ENCODE peak calls at places on chromosome X, in four cellular contexts. One of them, this sample, is unnamed.

GRCh38 chrX:9578083-9578779 is 113.4 kb downstream of the TBL1X start:
- DNase-seq in astrocyte of the spinal cord: no peak
- DNase-seq in fibroblast of the aortic adventitia: no peak
- DNase-seq in cardiac muscle cell: no peak
- DNase-seq in this sample: no peak

GRCh38 chrX:12681047-12681446 is 110.2 kb upstream of the PRPS2 start:
- DNase-seq in astrocyte of the spinal cord: no peak
- DNase-seq in fibroblast of the aortic adventitia: no peak
- DNase-seq in cardiac muscle cell: no peak
- DNase-seq in this sample: no peak

GRCh38 chrX:78839711-78840110 is 92.2 kb downstream of the LPAR4 start:
- DNase-seq in astrocyte of the spinal cord: no peak
- DNase-seq in fibroblast of the aortic adventitia: no peak
- DNase-seq in cardiac muscle cell: no peak
- DNase-seq in this sample: no peak

GRCh38 chrX:3815896-3816664 is 102.6 kb upstream of the PRKX start:
- DNase-seq in astrocyte of the spinal cord: peak; percentile 42
- DNase-seq in fibroblast of the aortic adventitia: peak; percentile 31
- DNase-seq in cardiac muscle cell: peak; percentile 64
- DNase-seq in this sample: no peak

GRCh38 chrX:124895947-124896346 is 423.7 kb upstream of the TEX13C start:
- DNase-seq in astrocyte of the spinal cord: no peak
- DNase-seq in fibroblast of the aortic adventitia: no peak
- DNase-seq in cardiac muscle cell: no peak
- DNase-seq in this sample: no peak

GRCh38 chrX:74585766-74586165 is 28.7 kb downstream of the RLIM start:
- DNase-seq in astrocyte of the spinal cord: no peak
- DNase-seq in fibroblast of the aortic adventitia: no peak
- DNase-seq in cardiac muscle cell: no peak
- DNase-seq in this sample: no peak

GRCh38 chrX:43505759-43506158 is 150.3 kb upstream of the MAOA start:
- DNase-seq in astrocyte of the spinal cord: no peak
- DNase-seq in fibroblast of the aortic adventitia: no peak
- DNase-seq in cardiac muscle cell: no peak
- DNase-seq in this sample: no peak

GRCh38 chrX:50881028-50881427 is 29.5 kb upstream of the BMP15 start:
- DNase-seq in astrocyte of the spinal cord: no peak
- DNase-seq in fibroblast of the aortic adventitia: no peak
- DNase-seq in cardiac muscle cell: no peak
- DNase-seq in this sample: no peak

GRCh38 chrX:13533726-13534125 is 35.7 kb upstream of the EGFL6 start:
- DNase-seq in astrocyte of the spinal cord: peak; percentile 2
- DNase-seq in fibroblast of the aortic adventitia: peak; percentile 34
- DNase-seq in cardiac muscle cell: no peak
- DNase-seq in this sample: no peak

GRCh38 chrX:72475338-72475737 is 97.3 kb downstream of the HDAC8 start:
- DNase-seq in astrocyte of the spinal cord: no peak
- DNase-seq in fibroblast of the aortic adventitia: no peak
- DNase-seq in cardiac muscle cell: no peak
- DNase-seq in this sample: no peak

GRCh38 chrX:459611-460010 is 72.9 kb upstream of the PPP2R3B start:
- DNase-seq in astrocyte of the spinal cord: no peak
- DNase-seq in fibroblast of the aortic adventitia: no peak
- DNase-seq in cardiac muscle cell: no peak
- DNase-seq in this sample: no peak

GRCh38 chrX:135695471-135695870 is 18.0 kb upstream of the CT45A1 start:
- DNase-seq in astrocyte of the spinal cord: no peak
- DNase-seq in fibroblast of the aortic adventitia: no peak
- DNase-seq in cardiac muscle cell: no peak
- DNase-seq in this sample: no peak

GRCh38 chrX:70264784-70265183 is 3.4 kb upstream of the ARR3 start:
- DNase-seq in astrocyte of the spinal cord: no peak
- DNase-seq in fibroblast of the aortic adventitia: no peak
- DNase-seq in cardiac muscle cell: peak; percentile 12
- DNase-seq in this sample: no peak

GRCh38 chrX:24839331-24839730 is 145.6 kb downstream of the POLA1 start:
- DNase-seq in astrocyte of the spinal cord: no peak
- DNase-seq in fibroblast of the aortic adventitia: peak; percentile 9
- DNase-seq in cardiac muscle cell: no peak
- DNase-seq in this sample: no peak

GRCh38 chrX:111352424-111352823 is 59.6 kb downstream of the DCX start:
- DNase-seq in astrocyte of the spinal cord: peak; percentile 78
- DNase-seq in fibroblast of the aortic adventitia: peak; percentile 33
- DNase-seq in cardiac muscle cell: no peak
- DNase-seq in this sample: peak; percentile 92

GRCh38 chrX:84469226-84469625 is 33.0 kb downstream of the HDX start:
- DNase-seq in astrocyte of the spinal cord: peak; percentile 53
- DNase-seq in fibroblast of the aortic adventitia: peak; percentile 3
- DNase-seq in cardiac muscle cell: peak; percentile 14
- DNase-seq in this sample: peak; percentile 13

GRCh38 chrX:93538575-93538974 is 134.8 kb downstream of the NAP1L3 start:
- DNase-seq in astrocyte of the spinal cord: no peak
- DNase-seq in fibroblast of the aortic adventitia: no peak
- DNase-seq in cardiac muscle cell: peak; percentile 1
- DNase-seq in this sample: no peak

GRCh38 chrX:39029221-39029620 is 228.0 kb downstream of the MID1IP1 start:
- DNase-seq in astrocyte of the spinal cord: no peak
- DNase-seq in fibroblast of the aortic adventitia: no peak
- DNase-seq in cardiac muscle cell: no peak
- DNase-seq in this sample: no peak

GRCh38 chrX:68719904-68720614 is 72.6 kb downstream of the STARD8 start:
- DNase-seq in astrocyte of the spinal cord: no peak
- DNase-seq in fibroblast of the aortic adventitia: no peak
- DNase-seq in cardiac muscle cell: no peak
- DNase-seq in this sample: no peak

GRCh38 chrX:23785564-23785963 is 2.6 kb downstream of the SAT1 start:
- DNase-seq in astrocyte of the spinal cord: no peak
- DNase-seq in fibroblast of the aortic adventitia: no peak
- DNase-seq in cardiac muscle cell: peak; percentile 28
- DNase-seq in this sample: no peak

GRCh38 chrX:17601816-17602215 is 135.5 kb upstream of the SCML1 start:
- DNase-seq in astrocyte of the spinal cord: no peak
- DNase-seq in fibroblast of the aortic adventitia: peak; percentile 25
- DNase-seq in cardiac muscle cell: no peak
- DNase-seq in this sample: no peak

GRCh38 chrX:44914532-44915198 is 41.7 kb downstream of the KDM6A start:
- DNase-seq in astrocyte of the spinal cord: peak; percentile 43
- DNase-seq in fibroblast of the aortic adventitia: peak; percentile 56
- DNase-seq in cardiac muscle cell: no peak
- DNase-seq in this sample: peak; percentile 4
- H3K4me3 ChIP-seq in astrocyte of the spinal cord: no peak overlapping the region
- H3K4me3 ChIP-seq in fibroblast of the aortic adventitia: no peak overlapping the region
- H3K4me3 ChIP-seq in cardiac muscle cell: no peak overlapping the region
- H3K4me3 ChIP-seq in this sample: no peak overlapping the region

GRCh38 chrX:45758738-45759397 is 558.2 kb upstream of the DIPK2B start:
- DNase-seq in astrocyte of the spinal cord: peak; percentile 56
- DNase-seq in fibroblast of the aortic adventitia: no peak
- DNase-seq in cardiac muscle cell: no peak
- DNase-seq in this sample: no peak
- H3K4me3 ChIP-seq in astrocyte of the spinal cord: no peak overlapping the region
- H3K4me3 ChIP-seq in fibroblast of the aortic adventitia: peak overlapping the region; percentile 7
- H3K4me3 ChIP-seq in cardiac muscle cell: no peak overlapping the region
- H3K4me3 ChIP-seq in this sample: no peak overlapping the region

GRCh38 chrX:118975831-118976598 is 1.6 kb downstream of the LONRF3 start:
- DNase-seq in astrocyte of the spinal cord: no peak
- DNase-seq in fibroblast of the aortic adventitia: peak; percentile 11
- DNase-seq in cardiac muscle cell: peak; percentile 10
- DNase-seq in this sample: no peak
- H3K4me3 ChIP-seq in astrocyte of the spinal cord: peak overlapping the region; percentile 21
- H3K4me3 ChIP-seq in fibroblast of the aortic adventitia: peak overlapping the region; percentile 48
- H3K4me3 ChIP-seq in cardiac muscle cell: peak overlapping the region; percentile 25
- H3K4me3 ChIP-seq in this sample: peak overlapping the region; percentile 33

GRCh38 chrX:19342331-19342906 is 1.3 kb upstream of the PDHA1 start:
- DNase-seq in astrocyte of the spinal cord: peak; percentile 26
- DNase-seq in fibroblast of the aortic adventitia: no peak
- DNase-seq in cardiac muscle cell: peak; percentile 34
- DNase-seq in this sample: no peak
- H3K4me3 ChIP-seq in astrocyte of the spinal cord: no peak overlapping the region
- H3K4me3 ChIP-seq in fibroblast of the aortic adventitia: no peak overlapping the region
- H3K4me3 ChIP-seq in cardiac muscle cell: no peak overlapping the region
- H3K4me3 ChIP-seq in this sample: no peak overlapping the region

GRCh38 chrX:133414399-133415275 is 652 bp downstream of the GPC4 start:
- DNase-seq in astrocyte of the spinal cord: no peak
- DNase-seq in fibroblast of the aortic adventitia: no peak
- DNase-seq in cardiac muscle cell: peak; percentile 70
- DNase-seq in this sample: no peak
- H3K4me3 ChIP-seq in astrocyte of the spinal cord: peak overlapping the region; percentile 57
- H3K4me3 ChIP-seq in fibroblast of the aortic adventitia: peak overlapping the region; percentile 57
- H3K4me3 ChIP-seq in cardiac muscle cell: peak overlapping the region; percentile 78
- H3K4me3 ChIP-seq in this sample: peak overlapping the region; percentile 69

GRCh38 chrX:129653985-129654651 is 638 bp downstream of the APLN start:
- DNase-seq in astrocyte of the spinal cord: no peak
- DNase-seq in fibroblast of the aortic adventitia: no peak
- DNase-seq in cardiac muscle cell: no peak
- DNase-seq in this sample: no peak

GRCh38 chrX:129652565-129653169 is 2.1 kb downstream of the APLN start:
- DNase-seq in astrocyte of the spinal cord: no peak
- DNase-seq in fibroblast of the aortic adventitia: no peak
- DNase-seq in cardiac muscle cell: no peak
- DNase-seq in this sample: no peak

GRCh38 chrX:129654652-129655546 is at the start of gene APLN:
- DNase-seq in astrocyte of the spinal cord: peak; percentile 43
- DNase-seq in fibroblast of the aortic adventitia: peak; percentile 59
- DNase-seq in cardiac muscle cell: peak; percentile 57
- DNase-seq in this sample: no peak

GRCh38 chrX:129651756-129652564 is 2.8 kb downstream of the APLN start:
- DNase-seq in astrocyte of the spinal cord: no peak
- DNase-seq in fibroblast of the aortic adventitia: no peak
- DNase-seq in cardiac muscle cell: peak; percentile 16
- DNase-seq in this sample: no peak

DNA sequence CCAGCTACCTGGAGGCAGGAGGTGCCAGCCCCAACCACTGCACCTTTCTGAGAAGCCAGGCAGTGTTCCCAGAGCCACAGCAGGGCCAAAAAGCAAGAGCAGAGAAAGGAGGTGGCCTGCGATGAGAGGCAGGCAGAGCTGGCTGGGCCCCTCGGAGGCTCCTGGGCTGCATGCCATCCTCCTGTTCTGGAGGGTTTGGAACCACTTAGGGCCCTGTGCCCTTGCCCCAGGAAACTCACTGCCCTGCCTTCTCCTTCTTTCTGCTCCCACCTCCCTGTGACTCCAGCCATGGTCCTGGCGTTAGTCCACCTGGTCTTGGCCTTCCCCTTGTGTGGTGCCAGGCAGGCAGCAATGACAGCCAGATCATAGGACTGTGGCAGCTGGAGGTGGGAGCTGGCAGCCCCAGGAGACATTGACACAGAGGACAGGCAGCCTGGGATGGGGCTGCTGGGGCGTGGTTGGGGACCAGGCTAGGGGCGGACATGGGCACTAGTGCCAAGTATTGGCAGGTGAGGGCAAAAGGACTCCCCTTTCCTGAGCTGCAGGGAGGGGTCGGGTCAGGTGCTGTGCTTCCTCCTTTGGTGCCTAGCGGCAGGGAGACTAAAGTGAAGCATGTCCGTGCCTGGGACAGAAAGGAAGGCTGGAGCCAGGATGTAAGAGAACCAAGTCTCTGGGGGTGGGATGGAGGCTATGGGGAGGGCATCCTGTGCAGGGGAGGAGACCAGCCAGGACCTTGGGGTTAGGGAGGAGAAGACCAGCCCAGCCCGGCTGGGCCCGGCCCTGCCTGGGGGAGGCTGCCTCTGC is 1.4 kb downstream of the APLN start:
- DNase-seq in astrocyte of the spinal cord: no peak
- DNase-seq in fibroblast of the aortic adventitia: no peak
- DNase-seq in cardiac muscle cell: no peak
- DNase-seq in this sample: no peak
- H3K4me3 ChIP-seq in astrocyte of the spinal cord: no peak overlapping the region
- H3K4me3 ChIP-seq in fibroblast of the aortic adventitia: no peak overlapping the region
- H3K4me3 ChIP-seq in cardiac muscle cell: no peak overlapping the region
- H3K4me3 ChIP-seq in this sample: peak overlapping the region; percentile 38

GRCh38 chrX:120562569-120562926 is 1.8 kb upstream of the CUL4B start:
- DNase-seq in astrocyte of the spinal cord: no peak
- DNase-seq in fibroblast of the aortic adventitia: no peak
- DNase-seq in cardiac muscle cell: no peak
- DNase-seq in this sample: no peak

GRCh38 chrX:120560405-120560841 is 339 bp downstream of the CUL4B start:
- DNase-seq in astrocyte of the spinal cord: no peak
- DNase-seq in fibroblast of the aortic adventitia: peak; percentile 43
- DNase-seq in cardiac muscle cell: peak; percentile 39
- DNase-seq in this sample: no peak

GRCh38 chrX:120560842-120561633 is at the start of gene CUL4B:
- DNase-seq in astrocyte of the spinal cord: peak; percentile 98
- DNase-seq in fibroblast of the aortic adventitia: peak; percentile 93
- DNase-seq in cardiac muscle cell: peak; percentile 90
- DNase-seq in this sample: peak; percentile 90

GRCh38 chrX:120559799-120560198 is 963 bp downstream of the CUL4B start:
- DNase-seq in astrocyte of the spinal cord: no peak
- DNase-seq in fibroblast of the aortic adventitia: no peak
- DNase-seq in cardiac muscle cell: peak; percentile 35
- DNase-seq in this sample: no peak

GRCh38 chrX:120561634-120562568 is 1.1 kb upstream of the CUL4B start:
- DNase-seq in astrocyte of the spinal cord: no peak
- DNase-seq in fibroblast of the aortic adventitia: no peak
- DNase-seq in cardiac muscle cell: no peak
- DNase-seq in this sample: no peak
- H3K4me3 ChIP-seq in astrocyte of the spinal cord: peak overlapping the region; percentile 55
- H3K4me3 ChIP-seq in fibroblast of the aortic adventitia: peak overlapping the region; percentile 66
- H3K4me3 ChIP-seq in cardiac muscle cell: peak overlapping the region; percentile 65
- H3K4me3 ChIP-seq in this sample: peak overlapping the region; percentile 59

GRCh38 chrX:132030264-132030663 is 7.2 kb downstream of the STK26 start:
- DNase-seq in astrocyte of the spinal cord: no peak
- DNase-seq in fibroblast of the aortic adventitia: no peak
- DNase-seq in cardiac muscle cell: no peak
- DNase-seq in this sample: no peak

GRCh38 chrX:132034648-132035047 is 11.5 kb downstream of the STK26 start:
- DNase-seq in astrocyte of the spinal cord: no peak
- DNase-seq in fibroblast of the aortic adventitia: no peak
- DNase-seq in cardiac muscle cell: no peak
- DNase-seq in this sample: no peak

GRCh38 chrX:132031867-132032266 is 8.8 kb downstream of the STK26 start:
- DNase-seq in astrocyte of the spinal cord: no peak
- DNase-seq in fibroblast of the aortic adventitia: no peak
- DNase-seq in cardiac muscle cell: no peak
- DNase-seq in this sample: no peak

GRCh38 chrX:132037479-132037993 is 14.4 kb downstream of the STK26 start:
- DNase-seq in astrocyte of the spinal cord: no peak
- DNase-seq in fibroblast of the aortic adventitia: no peak
- DNase-seq in cardiac muscle cell: no peak
- DNase-seq in this sample: no peak

DNA sequence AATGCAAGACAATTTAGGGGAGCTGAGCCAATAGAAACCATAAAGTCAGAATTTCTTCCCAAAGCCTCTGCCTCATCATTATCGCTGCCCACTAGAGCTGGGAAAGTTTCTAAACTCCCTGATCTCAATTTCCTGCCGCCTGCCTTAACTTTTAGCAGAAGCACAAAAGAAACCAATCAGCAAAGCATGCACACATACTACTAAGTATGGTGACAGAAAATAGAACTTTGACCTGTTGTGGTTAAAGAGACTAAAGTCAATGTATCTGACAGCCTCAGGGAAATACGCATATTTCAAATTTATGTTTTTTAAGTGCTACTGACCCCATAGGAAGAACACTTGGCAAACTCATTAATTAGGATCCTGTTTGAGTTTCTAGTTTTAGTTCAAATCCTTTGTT is 10.1 kb downstream of the STK26 start:
- DNase-seq in astrocyte of the spinal cord: no peak
- DNase-seq in fibroblast of the aortic adventitia: no peak
- DNase-seq in cardiac muscle cell: no peak
- DNase-seq in this sample: no peak
- H3K4me3 ChIP-seq in astrocyte of the spinal cord: no peak overlapping the region
- H3K4me3 ChIP-seq in fibroblast of the aortic adventitia: no peak overlapping the region
- H3K4me3 ChIP-seq in cardiac muscle cell: no peak overlapping the region
- H3K4me3 ChIP-seq in this sample: no peak overlapping the region

GRCh38 chrX:107272431-107272921 is 66.1 kb downstream of the DNAAF6 start:
- DNase-seq in astrocyte of the spinal cord: no peak
- DNase-seq in fibroblast of the aortic adventitia: no peak
- DNase-seq in cardiac muscle cell: peak; percentile 35
- DNase-seq in this sample: no peak
- H3K4me3 ChIP-seq in astrocyte of the spinal cord: no peak overlapping the region
- H3K4me3 ChIP-seq in fibroblast of the aortic adventitia: no peak overlapping the region
- H3K4me3 ChIP-seq in cardiac muscle cell: peak overlapping the region; percentile 24
- H3K4me3 ChIP-seq in this sample: no peak overlapping the region